ENCODE peak calls at places on chromosomes 5 and 9, in nine cellular contexts. L is tibial nerve, V is gastrocnemius medialis, C is MM.1S, Q is AG04450, D is astrocyte of the cerebellum, I is esophagus squamous epithelium, Y is psoas muscle, X is endothelial cell of umbilical vein. W is an unnamed sample.

GRCh38 chr9:114166606-114167572 is 11.6 kb downstream of the COL27A1 start:
- DNase-seq in C (no peak), D (no peak), Y (no peak), L (no peak), X (peak), I (no peak), V (no peak), Q (no peak), W (no peak)

GRCh38 chr5:110288766-110289165 is 437.7 kb downstream of the TMEM232 start:
- DNase-seq in X (no peak), I (no peak), D (peak), Y (no peak), V (no peak), L (no peak), Q (no peak), C (peak), W (no peak)

GRCh38 chr5:63928451-63928850 is 33.8 kb downstream of the HTR1A start:
- DNase-seq in Y (no peak), Q (no peak), D (no peak), C (no peak), X (no peak), L (no peak), I (no peak), V (no peak), W (no peak)

GRCh38 chr5:141513627-141514329 is 24.9 kb downstream of the PCDHGC5 start:
- DNase-seq in Q (no peak), L (peak), Y (peak), V (peak), C (peak), I (no peak), X (peak), D (peak), W (no peak)

GRCh38 chr5:14420136-14420808 is 161.3 kb upstream of the OTULINL start:
- DNase-seq in Y (no peak), C (no peak), I (no peak), X (no peak), V (no peak), Q (no peak), D (no peak), L (no peak), W (no peak)

GRCh38 chr5:119532637-119533036 is 80.3 kb downstream of the HSD17B4 start:
- DNase-seq in C (no peak), Y (no peak), L (no peak), Q (no peak), I (no peak), X (peak), V (no peak), D (no peak), W (no peak)

GRCh38 chr5:168332042-168332441 is 40.6 kb downstream of the WWC1 start:
- DNase-seq in V (no peak), L (no peak), C (peak), Y (no peak), X (no peak), D (no peak), Q (no peak), I (no peak), W (no peak)

GRCh38 chr9:113614843-113615648 is 151.5 kb downstream of the RGS3 start:
- DNase-seq in V (no peak), D (peak), X (no peak), L (peak), I (no peak), Y (no peak), Q (no peak), C (no peak), W (no peak)

GRCh38 chr5:157464518-157465171 is 4.6 kb downstream of the NIPAL4 start:
- DNase-seq in X (no peak), Y (no peak), L (peak), D (peak), Q (peak), C (no peak), I (no peak), V (peak), W (no peak)

GRCh38 chr5:150781706-150782614 is 3.4 kb downstream of the SMIM3 start:
- DNase-seq in X (no peak), I (no peak), Q (peak), D (peak), L (peak), V (peak), Y (peak), C (no peak), W (no peak)

GRCh38 chr9:12819436-12820185 is 44.8 kb downstream of the LURAP1L start:
- DNase-seq in Q (no peak), C (peak), Y (no peak), D (no peak), I (no peak), L (no peak), X (no peak), V (no peak), W (peak)

GRCh38 chr9:94018628-94019027 is 63.5 kb upstream of the BARX1 start:
- DNase-seq in C (no peak), V (no peak), L (no peak), I (no peak), X (no peak), Q (peak), Y (no peak), D (no peak), W (no peak)

GRCh38 chr9:80552931-80553330 is 981.2 kb downstream of the TLE4 start:
- DNase-seq in C (no peak), I (no peak), X (no peak), Y (no peak), V (peak), L (peak), Q (no peak), D (no peak), W (no peak)

DNA sequence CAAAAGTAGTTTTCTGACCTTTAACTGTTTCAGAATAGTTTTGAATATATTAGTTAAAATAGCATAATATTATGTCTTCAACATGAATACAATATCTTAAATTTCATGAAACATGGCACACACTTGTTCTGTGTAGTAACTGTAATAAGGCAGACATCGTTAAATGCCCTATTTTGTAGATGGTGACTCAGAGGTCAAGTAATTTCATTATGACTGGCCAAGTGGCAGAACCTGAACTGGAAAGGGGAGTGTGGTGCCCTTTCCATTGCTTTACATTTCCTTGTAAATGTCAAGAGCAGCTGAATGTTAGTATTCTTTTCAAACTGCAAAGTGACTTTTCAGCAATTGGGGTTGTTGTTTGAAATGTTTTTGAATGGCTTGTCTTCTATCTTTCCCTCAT is 201.2 kb upstream of the CDKN2B start:
- DNase-seq in C (no peak), V (no peak), Q (no peak), X (peak), L (no peak), D (no peak), Y (no peak), I (no peak), W (peak)
- TF ChIP-seq CTCF in C (no peak), V (no peak), Q (no peak), X (no peak), L (no peak), D (no peak), Y (no peak), I (no peak), W (no peak)

GRCh38 chr5:136032564-136032963 is 3.8 kb downstream of the TGFBI start:
- DNase-seq in I (no peak), C (no peak), X (no peak), Y (no peak), L (peak), D (no peak), Q (peak), V (no peak), W (no peak)
- H3K4me3 ChIP-seq in I (no peak), C (no peak), X (no peak), Y (no peak), L (no peak), D (peak), Q (peak), V (no peak), W (no peak)

DNA sequence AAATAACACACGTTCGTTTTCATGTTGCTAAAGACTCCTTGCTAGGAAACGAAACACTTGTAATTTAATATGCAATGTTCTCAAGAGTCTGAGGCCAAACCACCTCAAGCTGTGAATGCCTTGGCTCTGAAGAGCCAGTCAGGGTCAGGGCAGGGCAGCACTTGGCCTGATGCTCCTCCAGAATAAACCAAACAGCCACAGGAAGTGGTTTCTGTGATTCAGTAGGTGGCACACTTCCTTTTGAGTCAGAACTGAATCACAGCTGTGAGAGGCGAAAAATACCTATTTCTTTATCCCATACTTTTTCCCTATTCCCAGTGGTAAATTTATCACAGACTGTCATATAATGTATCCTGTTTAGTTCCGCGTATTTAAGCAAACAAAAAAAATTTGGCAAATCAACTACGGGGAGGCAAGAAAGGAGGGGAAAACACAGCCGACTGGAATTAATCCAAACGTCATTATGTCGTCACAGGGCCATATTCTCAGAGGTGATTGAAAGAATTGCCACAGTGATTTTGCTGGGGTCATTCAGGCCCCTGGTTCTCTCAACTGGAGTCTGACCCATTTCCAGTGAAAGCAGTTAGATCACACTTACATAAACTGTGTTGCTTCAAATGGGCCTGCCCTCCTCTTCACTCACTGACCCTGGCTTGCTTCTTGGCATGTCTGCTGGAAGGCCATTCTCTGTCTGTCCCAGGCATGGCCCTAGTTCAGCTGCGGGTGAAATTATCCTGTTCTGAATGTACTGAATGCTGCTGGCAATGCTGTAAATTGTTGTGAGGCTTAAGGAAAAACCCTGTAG is 71.2 kb downstream of the ARRDC3 start:
- DNase-seq in Y (peak), D (peak), L (peak), I (peak), Q (peak), V (peak), X (peak), C (peak), W (no peak)
- TF ChIP-seq CTCF in Y (no peak), D (no peak), L (no peak), I (no peak), Q (no peak), V (peak), X (no peak), C (peak), W (no peak)

GRCh38 chr9:125649826-125650225 is 57.2 kb downstream of the MAPKAP1 start:
- DNase-seq in Y (no peak), X (peak), Q (no peak), V (no peak), D (no peak), L (no peak), C (no peak), I (no peak), W (no peak)
- H3K4me3 ChIP-seq in Y (no peak), X (no peak), Q (no peak), V (no peak), D (no peak), L (no peak), C (no peak), I (no peak), W (no peak)

GRCh38 chr5:127492854-127493738 is 24.3 kb upstream of the PRRC1 start:
- DNase-seq in L (no peak), I (no peak), D (peak), X (peak), C (peak), Y (no peak), V (no peak), Q (no peak), W (peak)
- TF ChIP-seq CTCF in L (peak), I (peak), D (peak), X (peak), C (peak), Y (peak), V (peak), Q (peak), W (peak)

GRCh38 chr5:87210076-87210475 is 57.6 kb upstream of the RASA1 start:
- DNase-seq in D (no peak), Y (no peak), Q (peak), C (no peak), V (no peak), I (no peak), X (no peak), L (no peak), W (no peak)
- H3K4me3 ChIP-seq in D (no peak), Y (no peak), Q (no peak), C (no peak), V (no peak), I (no peak), X (no peak), L (no peak), W (no peak)

GRCh38 chr9:134342746-134343115 is 16.5 kb downstream of the RXRA start:
- DNase-seq in X (no peak), Y (no peak), V (no peak), I (no peak), C (no peak), L (no peak), D (no peak), Q (no peak), W (no peak)

GRCh38 chr9:134343637-134344036 is 17.4 kb downstream of the RXRA start:
- DNase-seq in C (no peak), L (no peak), V (no peak), Q (no peak), X (no peak), I (no peak), D (no peak), Y (no peak), W (no peak)

GRCh38 chr9:134344821-134345310 is 18.6 kb downstream of the RXRA start:
- DNase-seq in Y (no peak), X (no peak), D (no peak), V (no peak), Q (no peak), I (no peak), C (no peak), L (no peak), W (no peak)

GRCh38 chr9:134345737-134346136 is 19.5 kb downstream of the RXRA start:
- DNase-seq in Q (no peak), L (no peak), I (no peak), Y (no peak), D (no peak), X (no peak), C (no peak), V (no peak), W (no peak)

DNA sequence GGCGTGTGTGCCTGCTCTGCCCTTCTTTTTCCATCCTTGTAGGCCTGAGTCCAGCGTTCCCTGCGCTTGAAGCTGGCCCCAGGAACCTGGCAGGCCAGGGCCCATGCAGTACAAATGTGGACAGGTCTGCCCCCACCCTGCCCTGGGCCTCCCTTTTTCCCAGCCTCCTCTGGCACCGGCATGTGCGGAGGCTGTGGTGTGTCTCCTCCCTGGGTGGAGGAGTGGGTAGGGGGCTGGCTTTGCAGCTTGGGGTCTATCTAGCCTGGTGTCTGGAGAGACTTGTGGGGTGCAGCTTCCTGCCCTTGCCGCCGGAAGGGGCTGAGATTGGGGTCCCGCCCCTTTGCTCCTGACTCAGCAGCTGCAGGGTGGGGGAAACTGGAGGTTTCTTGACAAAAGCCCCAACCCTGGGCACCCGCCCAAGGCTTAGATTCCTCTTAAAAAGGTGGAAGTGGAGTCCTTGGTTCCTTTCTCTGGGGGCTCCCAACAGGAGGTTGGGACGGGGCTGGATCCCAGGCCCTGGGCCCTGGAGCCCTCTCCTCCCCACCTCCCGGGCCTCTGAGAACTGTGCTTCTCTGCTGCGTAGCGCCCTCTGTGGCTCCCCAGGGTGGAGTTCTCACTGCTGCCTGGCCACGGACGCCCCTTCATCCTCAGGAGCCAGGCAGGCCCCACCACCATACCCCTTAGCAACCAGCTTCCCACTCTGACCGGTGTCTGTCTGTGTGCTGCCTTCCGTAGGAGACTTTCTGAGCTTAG is 18.0 kb downstream of the RXRA start:
- DNase-seq in I (no peak), C (no peak), Q (no peak), X (no peak), D (no peak), V (peak), Y (no peak), L (no peak), W (no peak)
- TF ChIP-seq CTCF in I (no peak), C (no peak), Q (peak), X (no peak), D (peak), V (no peak), Y (no peak), L (no peak), W (no peak)